ENCODE peak calls at places on chromosome 10, in seven cellular contexts. W is PC-3, E is AG04450, R is foreskin fibroblast, N is AG10803, K is IMR-90, B is Calu3. V is an unnamed sample.

GRCh38 chr10:480928-481551 is 208.4 kb downstream of the DIP2C start:
- DNase-seq in W (no peak), E (no peak), R (peak; percentile 30), N (peak; percentile 9), K (peak; percentile 57), B (no peak), V (no peak)

GRCh38 chr10:133089461-133089800 is 1.7 kb downstream of the ADGRA1 start:
- DNase-seq in W (no peak), E (no peak), R (no peak), N (no peak), K (no peak), B (no peak), V (no peak)

GRCh38 chr10:110425684-110426293 is 71.9 kb upstream of the DUSP5 start:
- DNase-seq in W (peak; percentile 61), E (peak; percentile 92), R (peak; percentile 97), N (peak; percentile 97), K (peak; percentile 99), B (no peak), V (peak; percentile 87)

GRCh38 chr10:73076361-73077183 is 20.1 kb downstream of the P4HA1 start:
- DNase-seq in W (peak; percentile 77), E (peak; percentile 62), R (peak; percentile 57), N (peak; percentile 92), K (peak; percentile 85), B (no peak), V (peak; percentile 74)

GRCh38 chr10:124185074-124185473 is 91.7 kb upstream of the CHST15 start:
- DNase-seq in W (no peak), E (no peak), R (no peak), N (no peak), K (no peak), B (no peak), V (no peak)

GRCh38 chr10:114151486-114151885 is 22.5 kb downstream of the CCDC186 start:
- DNase-seq in W (peak; percentile 81), E (peak; percentile 30), R (peak; percentile 78), N (peak; percentile 81), K (peak; percentile 92), B (no peak), V (peak; percentile 53)

GRCh38 chr10:34593955-34594354 is 221.1 kb downstream of the PARD3 start:
- DNase-seq in W (no peak), E (no peak), R (no peak), N (no peak), K (no peak), B (no peak), V (no peak)

GRCh38 chr10:60732240-60733188 is 45.8 kb upstream of the CDK1 start:
- DNase-seq in W (peak; percentile 74), E (no peak), R (no peak), N (no peak), K (no peak), B (peak; percentile 35), V (no peak)

GRCh38 chr10:73446926-73447325 is 13.6 kb upstream of the MSS51 start:
- DNase-seq in W (no peak), E (no peak), R (no peak), N (no peak), K (no peak), B (no peak), V (no peak)

GRCh38 chr10:3538850-3539531 is 246.0 kb downstream of the KLF6 start:
- DNase-seq in W (peak; percentile 64), E (peak; percentile 81), R (peak; percentile 93), N (peak; percentile 97), K (peak; percentile 97), B (peak; percentile 5), V (peak; percentile 95)

GRCh38 chr10:33306756-33307519 is 27.5 kb downstream of the NRP1 start:
- DNase-seq in W (peak; percentile 86), E (peak; percentile 45), R (peak; percentile 68), N (peak; percentile 91), K (peak; percentile 79), B (no peak), V (no peak)

GRCh38 chr10:73207883-73208282 is 39.2 kb downstream of the DNAJC9 start:
- DNase-seq in W (no peak), E (no peak), R (no peak), N (no peak), K (no peak), B (no peak), V (no peak)

GRCh38 chr10:114255227-114255626 is 16.2 kb downstream of the VWA2 start:
- DNase-seq in W (no peak), E (no peak), R (no peak), N (no peak), K (no peak), B (no peak), V (no peak)

DNA sequence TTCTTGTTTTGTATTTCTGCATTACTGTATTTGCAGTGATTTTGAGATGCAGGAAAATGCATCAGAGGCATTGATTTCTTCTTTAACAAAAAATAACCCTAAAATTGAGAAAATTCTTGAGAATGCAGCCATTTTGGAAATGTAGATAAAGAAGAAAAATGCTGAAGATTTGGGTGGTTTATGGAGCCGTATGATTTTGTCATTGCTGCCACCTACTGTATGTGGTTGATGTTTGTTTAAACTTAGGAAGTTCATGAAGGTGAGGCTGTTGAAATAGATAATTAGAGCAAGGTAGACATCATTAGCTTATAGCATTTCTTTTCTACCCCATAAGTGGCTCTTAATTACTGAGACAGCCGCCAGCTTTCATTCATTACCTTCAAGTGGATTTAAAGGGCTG is 92.1 kb upstream of the SAMD8 start:
- DNase-seq in W (peak; percentile 88), E (no peak), R (peak; percentile 15), N (peak; percentile 32), K (peak; percentile 41), B (no peak), V (peak; percentile 32)
- TF ChIP-seq CTCF in W (peak; percentile 98), E (peak; percentile 29), R (peak; percentile 21), N (peak; percentile 58), K (peak; percentile 51), B (peak; percentile 22), V (no peak)

DNA sequence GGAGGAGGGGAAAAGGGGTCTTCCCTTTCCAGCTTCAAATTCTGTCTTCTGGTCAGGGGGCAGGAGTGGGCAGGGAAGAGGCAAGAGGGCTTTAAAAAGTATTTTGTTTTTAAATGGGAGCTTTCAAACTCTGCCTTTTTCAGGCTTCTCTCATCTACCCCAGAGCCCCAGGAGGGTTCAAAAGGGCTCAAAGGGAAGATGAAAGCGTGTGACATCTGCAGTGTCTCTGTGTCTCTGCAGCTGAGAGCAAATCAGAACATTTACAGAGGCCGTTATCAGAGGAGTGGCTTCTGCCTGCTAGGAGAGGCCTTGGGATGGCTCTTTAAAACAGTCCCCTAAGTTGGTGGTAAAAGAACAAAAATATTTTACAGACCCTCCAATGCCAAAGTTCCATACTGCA is 30.3 kb downstream of the TRIM8 start:
- DNase-seq in W (no peak), E (no peak), R (no peak), N (no peak), K (no peak), B (no peak), V (no peak)
- TF ChIP-seq CTCF in W (no peak), E (no peak), R (no peak), N (no peak), K (no peak), B (no peak), V (no peak)

GRCh38 chr10:76251773-76252617 is 820.6 kb downstream of the LRMDA start:
- DNase-seq in W (no peak), E (peak; percentile 97), R (peak; percentile 56), N (peak; percentile 98), K (peak; percentile 93), B (no peak), V (no peak)
- TF ChIP-seq CTCF in W (no peak), E (no peak), R (no peak), N (no peak), K (no peak), B (no peak), V (no peak)

GRCh38 chr10:97915761-97916160 is 66.1 kb downstream of the GOLGA7B start:
- DNase-seq in W (no peak), E (no peak), R (no peak), N (no peak), K (no peak), B (no peak), V (no peak)

GRCh38 chr10:97915346-97915745 is 65.7 kb downstream of the GOLGA7B start:
- DNase-seq in W (no peak), E (no peak), R (no peak), N (no peak), K (no peak), B (no peak), V (no peak)

GRCh38 chr10:97914837-97915211 is 65.2 kb downstream of the GOLGA7B start:
- DNase-seq in W (peak; percentile 70), E (no peak), R (peak; percentile 46), N (peak; percentile 41), K (peak; percentile 37), B (peak; percentile 82), V (no peak)

GRCh38 chr10:97914171-97914836 is 64.7 kb downstream of the GOLGA7B start:
- DNase-seq in W (no peak), E (no peak), R (no peak), N (no peak), K (no peak), B (no peak), V (no peak)

GRCh38 chr10:97916586-97916985 is 66.9 kb downstream of the GOLGA7B start:
- DNase-seq in W (no peak), E (no peak), R (peak; percentile 4), N (peak; percentile 49), K (no peak), B (no peak), V (no peak)
- TF ChIP-seq CTCF in W (no peak), E (no peak), R (no peak), N (no peak), K (no peak), B (no peak), V (no peak)

GRCh38 chr10:81546243-81546642 is 328.8 kb upstream of the NRG3 start:
- DNase-seq in W (no peak), E (no peak), R (no peak), N (no peak), K (no peak), B (no peak), V (no peak)
- TF ChIP-seq CTCF in W (no peak), E (no peak), R (no peak), N (no peak), K (no peak), B (no peak), V (no peak)

V was measured in astrocyte of the cerebellum.